ENCODE peak calls at places on chromosomes 3 and 15, in five cellular contexts. One of them, this sample, is unnamed.

GRCh38 chr3:65713016-65713415 is 325.7 kb downstream of the MAGI1 start:
- DNase-seq in Panc1: no peak
- DNase-seq in stomach: no peak
- DNase-seq in transverse colon: no peak
- DNase-seq in breast epithelium: no peak
- DNase-seq in this sample: no peak

GRCh38 chr15:69557340-69558137 is 104.9 kb downstream of the RPLP1 start:
- DNase-seq in breast epithelium: no peak
- DNase-seq in stomach: peak; percentile 37
- DNase-seq in Panc1: peak; percentile 91
- DNase-seq in transverse colon: peak; percentile 47
- DNase-seq in this sample: no peak

GRCh38 chr3:31493187-31493586 is 39.5 kb upstream of the STT3B start:
- DNase-seq in Panc1: no peak
- DNase-seq in stomach: no peak
- DNase-seq in breast epithelium: no peak
- DNase-seq in transverse colon: no peak
- DNase-seq in this sample: no peak

GRCh38 chr15:51097553-51098330 is 3.0 kb upstream of the TNFAIP8L3 start:
- DNase-seq in Panc1: no peak
- DNase-seq in breast epithelium: no peak
- DNase-seq in transverse colon: no peak
- DNase-seq in stomach: no peak
- DNase-seq in this sample: peak; percentile 16

GRCh38 chr3:67006460-67006859 is 8.4 kb downstream of the KBTBD8 start:
- DNase-seq in breast epithelium: no peak
- DNase-seq in transverse colon: no peak
- DNase-seq in Panc1: no peak
- DNase-seq in stomach: no peak
- DNase-seq in this sample: no peak

GRCh38 chr3:71997066-71997653 is 212.2 kb upstream of the PROK2 start:
- DNase-seq in stomach: no peak
- DNase-seq in transverse colon: no peak
- DNase-seq in breast epithelium: no peak
- DNase-seq in Panc1: no peak
- DNase-seq in this sample: no peak

GRCh38 chr3:8870134-8870533 is 93.1 kb downstream of the RAD18 start:
- DNase-seq in stomach: no peak
- DNase-seq in breast epithelium: no peak
- DNase-seq in transverse colon: no peak
- DNase-seq in Panc1: no peak
- DNase-seq in this sample: no peak

GRCh38 chr3:126494204-126494603 is 18.5 kb upstream of the ZXDC start:
- DNase-seq in Panc1: no peak
- DNase-seq in transverse colon: no peak
- DNase-seq in stomach: no peak
- DNase-seq in breast epithelium: no peak
- DNase-seq in this sample: no peak

GRCh38 chr15:66862878-66863335 is 160.9 kb downstream of the SMAD6 start:
- DNase-seq in transverse colon: peak; percentile 87
- DNase-seq in Panc1: peak; percentile 64
- DNase-seq in stomach: peak; percentile 88
- DNase-seq in breast epithelium: peak; percentile 64
- DNase-seq in this sample: peak; percentile 81

GRCh38 chr15:77975332-77976119 is 102.0 kb downstream of the TBC1D2B start:
- DNase-seq in stomach: no peak
- DNase-seq in transverse colon: no peak
- DNase-seq in Panc1: no peak
- DNase-seq in breast epithelium: no peak
- DNase-seq in this sample: no peak

GRCh38 chr15:25883860-25884259 is 20.7 kb upstream of the ATP10A start:
- DNase-seq in breast epithelium: no peak
- DNase-seq in transverse colon: no peak
- DNase-seq in stomach: no peak
- DNase-seq in Panc1: peak; percentile 73
- DNase-seq in this sample: no peak

GRCh38 chr3:52120576-52121458 is 33.4 kb downstream of the POC1A start:
- DNase-seq in breast epithelium: no peak
- DNase-seq in Panc1: no peak
- DNase-seq in stomach: no peak
- DNase-seq in transverse colon: no peak
- DNase-seq in this sample: peak; percentile 32

GRCh38 chr3:72258786-72259185 is 473.8 kb upstream of the PROK2 start:
- DNase-seq in breast epithelium: peak; percentile 70
- DNase-seq in stomach: no peak
- DNase-seq in Panc1: no peak
- DNase-seq in transverse colon: no peak
- DNase-seq in this sample: peak; percentile 14

GRCh38 chr3:82939491-82940097 is 1178.1 kb upstream of the GBE1 start:
- DNase-seq in Panc1: no peak
- DNase-seq in transverse colon: no peak
- DNase-seq in breast epithelium: no peak
- DNase-seq in stomach: no peak
- DNase-seq in this sample: no peak

GRCh38 chr3:114176487-114176886 is 2.4 kb downstream of the DRD3 start:
- DNase-seq in transverse colon: no peak
- DNase-seq in Panc1: no peak
- DNase-seq in breast epithelium: no peak
- DNase-seq in stomach: no peak
- DNase-seq in this sample: no peak

GRCh38 chr15:71332605-71333004 is 217.3 kb downstream of the THSD4 start:
- DNase-seq in breast epithelium: no peak
- DNase-seq in Panc1: no peak
- DNase-seq in transverse colon: no peak
- DNase-seq in stomach: no peak
- DNase-seq in this sample: no peak

GRCh38 chr3:43649365-43649968 is 27.7 kb upstream of the ANO10 start:
- DNase-seq in stomach: no peak
- DNase-seq in transverse colon: peak; percentile 18
- DNase-seq in Panc1: no peak
- DNase-seq in breast epithelium: no peak
- DNase-seq in this sample: no peak

GRCh38 chr3:166274342-166274741 is 437.1 kb upstream of the BCHE start:
- DNase-seq in Panc1: no peak
- DNase-seq in stomach: no peak
- DNase-seq in breast epithelium: no peak
- DNase-seq in transverse colon: no peak
- DNase-seq in this sample: no peak

GRCh38 chr15:64574220-64574994 is 114.0 kb downstream of the ZNF609 start:
- DNase-seq in Panc1: no peak
- DNase-seq in stomach: no peak
- DNase-seq in breast epithelium: no peak
- DNase-seq in transverse colon: no peak
- DNase-seq in this sample: no peak

GRCh38 chr3:65595997-65596300 is 442.8 kb downstream of the MAGI1 start:
- DNase-seq in Panc1: no peak
- DNase-seq in transverse colon: no peak
- DNase-seq in breast epithelium: no peak
- DNase-seq in stomach: no peak
- DNase-seq in this sample: no peak

GRCh38 chr3:123105201-123106189 is 38.7 kb downstream of the PDIA5 start:
- DNase-seq in Panc1: no peak
- DNase-seq in transverse colon: no peak
- DNase-seq in breast epithelium: no peak
- DNase-seq in stomach: no peak
- DNase-seq in this sample: peak; percentile 14

GRCh38 chr3:166955549-166955948 is 424.5 kb downstream of the ZBBX start:
- DNase-seq in Panc1: no peak
- DNase-seq in breast epithelium: no peak
- DNase-seq in transverse colon: no peak
- DNase-seq in stomach: no peak
- DNase-seq in this sample: no peak

DNA sequence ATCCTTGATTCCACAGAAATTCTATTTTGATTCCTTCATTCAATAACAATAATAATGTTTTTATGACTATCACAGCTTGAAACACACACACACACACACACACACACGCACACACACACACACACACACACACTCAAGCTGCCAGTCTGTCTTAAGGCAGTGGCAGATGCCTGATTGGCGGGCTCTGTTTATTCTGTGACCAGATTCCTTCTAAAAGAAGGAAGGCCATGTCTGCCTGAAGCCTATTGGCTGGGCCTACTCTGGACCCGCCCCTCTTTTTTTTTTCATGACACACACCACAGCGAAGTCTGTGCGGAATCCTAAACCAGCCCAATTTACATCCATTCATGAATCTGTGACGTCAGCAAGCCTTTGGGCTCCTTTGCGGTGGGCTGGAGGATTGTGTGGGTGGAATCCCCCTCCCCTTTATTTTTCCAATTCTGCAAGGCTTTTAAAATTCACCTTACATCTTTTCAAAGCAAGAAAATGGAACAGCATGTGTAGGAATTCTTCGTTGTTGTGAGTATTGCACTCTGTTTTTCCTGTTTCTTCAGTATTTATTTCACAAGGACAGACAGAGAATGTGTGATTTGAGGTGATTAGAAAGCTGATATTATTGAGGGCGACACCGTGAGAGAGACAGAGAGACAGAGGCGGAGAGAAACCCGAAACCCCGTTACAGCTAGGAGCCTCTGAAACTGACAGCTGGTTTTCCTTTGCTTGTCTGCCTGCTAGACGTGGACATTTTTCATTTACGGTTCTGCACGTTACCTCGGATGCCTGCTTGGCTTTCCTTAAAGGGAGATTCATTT is at the start of gene MAP3K13:
- DNase-seq in Panc1: no peak
- DNase-seq in stomach: peak; percentile 82
- DNase-seq in breast epithelium: peak; percentile 85
- DNase-seq in transverse colon: peak; percentile 72
- DNase-seq in this sample: peak; percentile 28
- TF ChIP-seq POLR2AphosphoS5 in Panc1: no peak
- TF ChIP-seq POLR2AphosphoS5 in stomach: peak; percentile 33
- TF ChIP-seq POLR2AphosphoS5 in breast epithelium: no peak
- TF ChIP-seq POLR2AphosphoS5 in transverse colon: no peak
- TF ChIP-seq POLR2AphosphoS5 in this sample: no peak

GRCh38 chr3:119311191-119311925 is 17.2 kb downstream of the ARHGAP31 start:
- DNase-seq in transverse colon: no peak
- DNase-seq in stomach: no peak
- DNase-seq in breast epithelium: no peak
- DNase-seq in Panc1: no peak
- DNase-seq in this sample: no peak

GRCh38 chr3:119305271-119305670 is 11.1 kb downstream of the ARHGAP31 start:
- DNase-seq in transverse colon: no peak
- DNase-seq in breast epithelium: no peak
- DNase-seq in stomach: no peak
- DNase-seq in Panc1: no peak
- DNase-seq in this sample: peak; percentile 52

GRCh38 chr3:119310052-119310451 is 15.9 kb downstream of the ARHGAP31 start:
- DNase-seq in breast epithelium: peak; percentile 34
- DNase-seq in stomach: no peak
- DNase-seq in transverse colon: no peak
- DNase-seq in Panc1: no peak
- DNase-seq in this sample: no peak

GRCh38 chr3:119309591-119309990 is 15.4 kb downstream of the ARHGAP31 start:
- DNase-seq in transverse colon: no peak
- DNase-seq in Panc1: no peak
- DNase-seq in stomach: no peak
- DNase-seq in breast epithelium: no peak
- DNase-seq in this sample: no peak

DNA sequence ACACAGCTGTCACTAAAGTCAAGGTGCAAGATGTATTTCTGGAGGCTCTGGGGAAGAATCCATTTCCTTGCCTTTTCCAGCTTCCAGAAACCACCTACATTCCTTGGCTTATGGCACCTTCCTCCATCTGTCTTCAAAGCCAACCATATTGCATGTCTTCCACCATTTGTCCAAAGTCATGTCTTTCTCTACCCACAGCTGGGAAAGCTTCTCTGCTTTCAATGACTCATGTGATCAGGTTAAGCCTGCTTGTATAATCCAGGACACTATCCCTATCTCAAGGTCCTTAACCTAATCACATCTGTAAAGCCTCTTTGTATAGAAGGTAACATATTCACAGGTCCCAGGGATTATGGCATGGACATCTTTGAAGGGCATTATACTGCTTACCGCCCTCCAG is 14.2 kb downstream of the ARHGAP31 start:
- DNase-seq in breast epithelium: no peak
- DNase-seq in stomach: no peak
- DNase-seq in Panc1: no peak
- DNase-seq in transverse colon: no peak
- DNase-seq in this sample: no peak
- TF ChIP-seq POLR2AphosphoS5 in breast epithelium: no peak
- TF ChIP-seq POLR2AphosphoS5 in stomach: no peak
- TF ChIP-seq POLR2AphosphoS5 in Panc1: no peak
- TF ChIP-seq POLR2AphosphoS5 in transverse colon: no peak
- TF ChIP-seq POLR2AphosphoS5 in this sample: no peak

DNA sequence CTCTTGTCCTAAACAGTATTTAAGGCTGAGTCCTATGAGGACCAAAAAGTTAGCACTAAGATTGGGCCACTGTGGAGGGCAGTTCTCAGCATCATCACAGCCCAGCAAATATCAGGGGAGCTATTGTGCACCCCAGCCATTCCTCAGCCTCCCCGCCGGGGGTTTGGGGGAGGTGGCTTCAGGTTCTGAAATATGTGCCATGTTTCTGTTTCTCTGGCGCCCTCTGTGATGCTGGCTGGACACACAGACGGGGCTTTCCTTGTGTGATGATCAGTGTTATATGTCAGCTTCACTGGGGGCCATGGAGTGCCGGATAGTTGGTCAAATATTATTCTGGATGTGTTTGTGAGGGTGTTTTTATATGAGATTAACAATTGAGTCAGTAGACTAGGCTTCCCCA is 106.8 kb downstream of the GABRG3 start:
- DNase-seq in stomach: no peak
- DNase-seq in Panc1: no peak
- DNase-seq in breast epithelium: no peak
- DNase-seq in transverse colon: no peak
- DNase-seq in this sample: no peak
- TF ChIP-seq POLR2AphosphoS5 in stomach: no peak
- TF ChIP-seq POLR2AphosphoS5 in Panc1: no peak
- TF ChIP-seq POLR2AphosphoS5 in breast epithelium: no peak
- TF ChIP-seq POLR2AphosphoS5 in transverse colon: no peak
- TF ChIP-seq POLR2AphosphoS5 in this sample: no peak

DNA sequence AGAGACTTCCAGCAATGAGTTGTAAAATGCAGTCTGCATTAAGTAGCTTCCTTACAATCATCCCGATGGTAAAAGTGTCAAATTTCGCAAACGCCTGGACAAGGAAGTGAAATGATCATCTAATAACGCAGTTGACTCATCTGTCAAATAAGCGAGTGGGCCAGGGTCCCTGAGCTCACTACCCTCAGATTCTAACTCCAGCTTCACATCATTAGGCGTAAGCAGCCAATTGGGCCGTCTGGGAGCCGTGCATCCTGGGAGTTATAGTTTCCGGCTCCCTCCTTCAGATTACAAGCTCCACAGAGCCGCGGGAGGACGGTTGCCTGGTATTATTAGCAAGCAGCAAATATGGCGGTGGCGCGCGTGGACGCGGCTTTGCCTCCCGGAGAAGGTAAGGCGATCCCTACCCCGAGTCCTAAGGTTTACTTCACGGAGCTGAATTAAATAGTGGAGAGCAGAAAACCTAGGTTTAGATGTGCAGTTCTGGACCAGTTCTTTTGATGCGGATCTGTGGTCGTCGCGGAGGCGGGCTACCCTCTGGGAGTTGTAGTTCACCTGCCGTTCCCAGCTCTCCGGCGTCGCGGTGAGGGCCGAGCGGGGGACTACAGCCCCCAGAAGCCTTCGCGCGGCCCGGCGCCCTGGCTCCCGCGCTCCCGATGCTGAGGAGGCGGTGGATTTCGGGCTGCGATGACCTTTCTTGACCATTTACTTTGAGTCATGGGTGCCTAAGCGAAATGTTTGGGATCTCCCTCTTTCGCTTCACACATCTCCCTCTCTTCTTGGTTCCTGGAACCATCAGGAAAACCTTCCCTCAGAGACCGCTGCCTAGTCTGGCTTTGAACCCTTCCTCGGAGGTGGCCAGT is at the start of gene CEP97:
- DNase-seq in transverse colon: peak; percentile 90
- DNase-seq in Panc1: peak; percentile 91
- DNase-seq in breast epithelium: peak; percentile 84
- DNase-seq in stomach: peak; percentile 88
- DNase-seq in this sample: peak; percentile 67
- TF ChIP-seq POLR2AphosphoS5 in transverse colon: no peak
- TF ChIP-seq POLR2AphosphoS5 in Panc1: peak; percentile 63
- TF ChIP-seq POLR2AphosphoS5 in breast epithelium: no peak
- TF ChIP-seq POLR2AphosphoS5 in stomach: peak; percentile 56
- TF ChIP-seq POLR2AphosphoS5 in this sample: no peak